ENCODE peak calls at places on chromosomes 7 and 10, in seven cellular contexts. L is posterior vena cava; Z is CD4-positive, CD25-positive, alpha-beta regulatory T cell; G is NCI-H460; K is BE2C; V is B cell; J is stimulated activated CD8-positive, alpha-beta memory T cell treated with anti-CD3 and anti-CD28 coated beads, Interleukin-15, amount 100 ng/mL, for 24 hours. S is an unnamed sample.

GRCh38 chr10:132103116-132103910 is 37.6 kb downstream of the JAKMIP3 start:
- DNase-seq in L (peak; percentile 30), Z (no peak), G (no peak), K (no peak), V (no peak), J (no peak), S (no peak)

GRCh38 chr10:105963450-105963849 is 1201.1 kb downstream of the SORCS1 start:
- DNase-seq in L (no peak), Z (no peak), G (no peak), K (no peak), V (no peak), J (no peak), S (no peak)

GRCh38 chr10:101818958-101819633 is 852 bp upstream of the OGA start:
- DNase-seq in L (no peak), Z (peak; percentile 23), G (no peak), K (no peak), V (no peak), J (no peak), S (no peak)

GRCh38 chr10:101063548-101064414 is 2.0 kb downstream of the KAZALD1 start:
- DNase-seq in L (no peak), Z (no peak), G (no peak), K (peak; percentile 26), V (no peak), J (no peak), S (no peak)

GRCh38 chr10:29688230-29688634 is 53.5 kb upstream of the SVIL start:
- DNase-seq in L (no peak), Z (no peak), G (peak; percentile 61), K (peak; percentile 31), V (no peak), J (no peak), S (peak; percentile 7)

GRCh38 chr7:45978731-45979211 is 57.7 kb upstream of the IGFBP3 start:
- DNase-seq in L (no peak), Z (no peak), G (no peak), K (no peak), V (no peak), J (no peak), S (no peak)

GRCh38 chr10:115844592-115844991 is 428.4 kb downstream of the GFRA1 start:
- DNase-seq in L (no peak), Z (no peak), G (no peak), K (peak; percentile 5), V (no peak), J (no peak), S (no peak)

GRCh38 chr7:80584778-80585177 is 53.7 kb upstream of the CD36 start:
- DNase-seq in L (no peak), Z (no peak), G (no peak), K (no peak), V (no peak), J (no peak), S (peak; percentile 76)

GRCh38 chr7:7581531-7582179 is 15.0 kb downstream of the MIOS start:
- DNase-seq in L (no peak), Z (no peak), G (no peak), K (no peak), V (no peak), J (no peak), S (no peak)

GRCh38 chr10:94066411-94066810 is 72.7 kb downstream of the PLCE1 start:
- DNase-seq in L (no peak), Z (no peak), G (peak; percentile 40), K (no peak), V (no peak), J (no peak), S (peak; percentile 21)

GRCh38 chr10:93515071-93515962 is 18.9 kb downstream of the CEP55 start:
- DNase-seq in L (no peak), Z (no peak), G (no peak), K (no peak), V (no peak), J (no peak), S (no peak)

GRCh38 chr10:126229701-126230100 is 158.6 kb downstream of the ADAM12 start:
- DNase-seq in L (no peak), Z (no peak), G (no peak), K (no peak), V (no peak), J (no peak), S (no peak)

GRCh38 chr7:30184804-30185487 is 50.2 kb downstream of the MTURN start:
- DNase-seq in L (no peak), Z (no peak), G (no peak), K (no peak), V (no peak), J (no peak), S (no peak)

GRCh38 chr10:47369251-47369894 is 14.7 kb downstream of the ZNF488 start:
- DNase-seq in L (peak; percentile 57), Z (no peak), G (no peak), K (no peak), V (no peak), J (no peak), S (no peak)

GRCh38 chr10:80571352-80571751 is 33.6 kb downstream of the SH2D4B start:
- DNase-seq in L (no peak), Z (no peak), G (no peak), K (no peak), V (no peak), J (no peak), S (no peak)

GRCh38 chr7:39810204-39810642 is 139.8 kb upstream of the CDK13 start:
- DNase-seq in L (no peak), Z (no peak), G (no peak), K (no peak), V (no peak), J (no peak), S (no peak)

GRCh38 chr10:29636178-29636577 is 1.4 kb upstream of the SVIL start:
- DNase-seq in L (no peak), Z (no peak), G (peak; percentile 58), K (no peak), V (no peak), J (no peak), S (no peak)

GRCh38 chr10:70462349-70462984 is 16.1 kb upstream of the PALD1 start:
- DNase-seq in L (no peak), Z (no peak), G (no peak), K (peak; percentile 51), V (no peak), J (no peak), S (no peak)

GRCh38 chr10:132383751-132384181 is 13.2 kb upstream of the PWWP2B start:
- DNase-seq in L (peak; percentile 70), Z (no peak), G (no peak), K (no peak), V (no peak), J (no peak), S (no peak)

GRCh38 chr7:42758124-42758523 is 153.7 kb downstream of the C7orf25 start:
- DNase-seq in L (no peak), Z (no peak), G (no peak), K (no peak), V (no peak), J (no peak), S (no peak)

GRCh38 chr10:31315453-31315852 is 3.6 kb upstream of the ZEB1 start:
- DNase-seq in L (peak; percentile 58), Z (no peak), G (no peak), K (no peak), V (no peak), J (no peak), S (peak; percentile 56)

GRCh38 chr7:7770228-7770627 is 51.8 kb upstream of the RPA3 start:
- DNase-seq in L (no peak), Z (no peak), G (no peak), K (no peak), V (no peak), J (no peak), S (peak; percentile 38)

GRCh38 chr7:104956753-104957450 is 57.1 kb upstream of the KMT2E start:
- DNase-seq in L (no peak), Z (no peak), G (no peak), K (no peak), V (no peak), J (no peak), S (peak; percentile 80)

GRCh38 chr10:112835933-112836564 is 114.0 kb upstream of the TCF7L2 start:
- DNase-seq in L (no peak), Z (no peak), G (no peak), K (no peak), V (no peak), J (no peak), S (no peak)

GRCh38 chr10:88216976-88217375 is 353.6 kb downstream of the PTEN start:
- DNase-seq in L (no peak), Z (no peak), G (no peak), K (no peak), V (peak; percentile 20), J (no peak), S (no peak)

GRCh38 chr10:104589431-104589830 is 51.7 kb upstream of the SORCS3 start:
- DNase-seq in L (no peak), Z (no peak), G (no peak), K (no peak), V (no peak), J (no peak), S (no peak)

GRCh38 chr7:149196151-149196704 is 882 bp downstream of the ZNF282 start:
- DNase-seq in L (no peak), Z (no peak), G (no peak), K (no peak), V (peak; percentile 51), J (no peak), S (no peak)